ENCODE peak calls at places on chromosomes 11 and 22, in five cellular contexts. R is CD4-positive, CD25-positive, alpha-beta regulatory T cell; G is GM20000; X is stimulated activated effector memory CD8-positive, alpha-beta T cell treated with anti-CD3 and anti-CD28 coated beads, Interleukin-12 subunit alpha, Interleukin-12 subunit beta, amount 100 ng/mL, for 72 hours; T is prostate gland. F is an unnamed sample.
A peak's percentile ranks its signal among the peaks of the same experiment; 100 is the strongest.

GRCh38 chr11:43943931-43944751 is 1.7 kb downstream of the C11orf96 start:
- DNase-seq in R (no peak), T (no peak), G (no peak), X (no peak), F (no peak)

GRCh38 chr22:17743661-17744411 is 30.4 kb downstream of the BID start:
- DNase-seq in G (no peak), R (no peak), T (no peak), X (no peak), F (no peak)

GRCh38 chr11:2885676-2886081 is at the start of gene CDKN1C:
- DNase-seq in G (peak; percentile 98), T (peak; percentile 89), R (peak; percentile 87), X (peak; percentile 74), F (no peak)

GRCh38 chr11:66231561-66231960 is 36.9 kb upstream of the RAB1B start:
- DNase-seq in X (no peak), G (no peak), T (no peak), R (no peak), F (no peak)

GRCh38 chr11:3030289-3031070 is 26.7 kb downstream of the CARS1 start:
- DNase-seq in G (no peak), T (peak; percentile 25), R (no peak), X (no peak), F (peak; percentile 55)

GRCh38 chr11:46120711-46121327 is 435 bp downstream of the PHF21A start:
- DNase-seq in R (no peak), T (no peak), X (peak; percentile 12), G (peak; percentile 52), F (peak; percentile 73)

GRCh38 chr11:45724145-45724544 is 58.7 kb upstream of the CHST1 start:
- DNase-seq in T (no peak), X (no peak), R (no peak), G (no peak), F (no peak)

GRCh38 chr11:76047231-76047630 is 159.1 kb downstream of the WNT11 start:
- DNase-seq in G (no peak), X (no peak), R (no peak), T (no peak), F (no peak)